ENCODE peak calls at places on chromosomes 5 and 9, in four cellular contexts. V is NB4, S is fibroblast of lung, Q is posterior vena cava. N is an unnamed sample.

GRCh38 chr5:36640949-36641348 is 34.5 kb downstream of the SLC1A3 start:
- DNase-seq in V (peak), Q (no peak), S (no peak), N (no peak)

GRCh38 chr5:88389248-88390006 is 120.8 kb upstream of the TMEM161B start:
- DNase-seq in S (peak), V (no peak), Q (no peak), N (no peak)

GRCh38 chr5:43658499-43658898 is 55.5 kb downstream of the NNT start:
- DNase-seq in S (peak), V (no peak), Q (no peak), N (no peak)

GRCh38 chr5:166648736-166649135 is 1642.7 kb upstream of the WWC1 start:
- DNase-seq in V (no peak), S (no peak), Q (no peak), N (no peak)

GRCh38 chr5:65916636-65917035 is 9.7 kb upstream of the ERBIN start:
- DNase-seq in S (no peak), V (no peak), Q (no peak), N (no peak)

GRCh38 chr5:158911693-158912363 is 187.9 kb downstream of the EBF1 start:
- DNase-seq in V (no peak), Q (no peak), S (peak), N (no peak)

GRCh38 chr5:83048277-83048676 is 28.9 kb downstream of the TMEM167A start:
- DNase-seq in S (peak), Q (no peak), V (no peak), N (no peak)

GRCh38 chr9:136349546-136349945 is 14.0 kb downstream of the DNLZ start:
- DNase-seq in Q (no peak), S (no peak), V (no peak), N (no peak)

GRCh38 chr9:69867081-69867814 is 46.6 kb downstream of the CFAP95 start:
- DNase-seq in Q (no peak), V (no peak), S (peak), N (no peak)

GRCh38 chr9:118554987-118555386 is 814.2 kb downstream of the BRINP1 start:
- DNase-seq in Q (no peak), V (no peak), S (no peak), N (no peak)

GRCh38 chr5:35360671-35361070 is 130.4 kb upstream of the PRLR start:
- DNase-seq in V (no peak), Q (no peak), S (no peak), N (no peak)

GRCh38 chr5:95730730-95731570 is at the start of gene RHOBTB3:
- DNase-seq in S (peak), V (peak), Q (peak), N (no peak)

GRCh38 chr5:28807230-28807629 is 1768.8 kb upstream of the CDH9 start:
- DNase-seq in V (no peak), Q (no peak), S (peak), N (no peak)

GRCh38 chr5:10874561-10874960 is 113.5 kb upstream of the DAP start:
- DNase-seq in S (no peak), Q (no peak), V (no peak), N (no peak)

GRCh38 chr5:90134892-90135291 is 274.7 kb downstream of the CETN3 start:
- DNase-seq in Q (peak), V (no peak), S (peak), N (no peak)

GRCh38 chr5:78568212-78568611 is 80.4 kb downstream of the LHFPL2 start:
- DNase-seq in S (no peak), V (no peak), Q (no peak), N (no peak)

GRCh38 chr5:13943691-13944090 is 797 bp downstream of the DNAH5 start:
- DNase-seq in S (peak), Q (no peak), V (no peak), N (no peak)

GRCh38 chr9:131715906-131716305 is 24.0 kb downstream of the RAPGEF1 start:
- DNase-seq in S (no peak), Q (no peak), V (no peak), N (no peak)

GRCh38 chr5:73523861-73524260 is 25.6 kb downstream of the BTF3 start:
- DNase-seq in V (no peak), S (peak), Q (no peak), N (no peak)

GRCh38 chr5:120055858-120056257 is 408.2 kb upstream of the PRR16 start:
- DNase-seq in V (peak), Q (no peak), S (peak), N (no peak)

GRCh38 chr9:19409406-19410194 is 791 bp downstream of the ACER2 start:
- DNase-seq in Q (no peak), S (peak), V (peak), N (no peak)

GRCh38 chr5:96279796-96280542 is 153.1 kb downstream of the PCSK1 start:
- DNase-seq in Q (no peak), S (peak), V (no peak), N (no peak)

GRCh38 chr9:121861501-121862180 is 210.2 kb downstream of the DAB2IP start:
- DNase-seq in Q (no peak), S (no peak), V (peak), N (no peak)

GRCh38 chr9:10910779-10911178 is 298.0 kb upstream of the PTPRD start:
- DNase-seq in Q (no peak), V (no peak), S (no peak), N (no peak)

GRCh38 chr9:97966493-97966892 is 16.6 kb upstream of the ANP32B start:
- DNase-seq in V (no peak), Q (no peak), S (no peak), N (no peak)

GRCh38 chr5:34691326-34691725 is 35.2 kb downstream of the RAI14 start:
- DNase-seq in S (peak), V (no peak), Q (no peak), N (no peak)

GRCh38 chr5:72760259-72760658 is 56.2 kb upstream of the TNPO1 start:
- DNase-seq in V (no peak), Q (no peak), S (peak), N (no peak)

GRCh38 chr5:176364765-176365662 is at the start of gene ARL10:
- DNase-seq in Q (peak), S (peak), V (no peak), N (no peak)

GRCh38 chr9:91034976-91035824 is 233.6 kb downstream of the SYK start:
- DNase-seq in S (no peak), Q (no peak), V (no peak), N (no peak)

GRCh38 chr9:90037136-90037797 is 432.5 kb downstream of the GADD45G start:
- DNase-seq in S (no peak), Q (no peak), V (no peak), N (no peak)

GRCh38 chr5:95915999-95916686 is 45.5 kb downstream of the ELL2 start:
- DNase-seq in V (peak), S (no peak), Q (no peak), N (no peak)

GRCh38 chr5:176647870-176648466 is 684 bp downstream of the TSPAN17 start:
- DNase-seq in S (peak), V (no peak), Q (no peak), N (no peak)

N was measured in activated CD8-positive, alpha-beta memory T cell treated with anti-CD3 and anti-CD28 coated beads for 4 hours.